ENCODE peak calls at places on chromosomes 5 and 9, in seven cellular contexts. F is esophagus squamous epithelium; A is activated CD8-positive, alpha-beta T cell treated with anti-CD3 and anti-CD28 coated beads for 36 hours; G is cardiac muscle cell; E is WTC11; L is vagina; B is natural killer cell. O is an unnamed sample.

GRCh38 chr9:122036988-122037387 is 56.1 kb downstream of the TTLL11 start:
- DNase-seq in F (no peak), A (no peak), G (no peak), E (no peak), L (no peak), B (no peak), O (no peak)

GRCh38 chr5:41610402-41610801 is 100.0 kb upstream of the PLCXD3 start:
- DNase-seq in F (no peak), A (no peak), G (no peak), E (no peak), L (no peak), B (no peak), O (no peak)

GRCh38 chr5:55021465-55021864 is 2.6 kb upstream of the GZMK start:
- DNase-seq in F (no peak), A (no peak), G (no peak), E (no peak), L (no peak), B (no peak), O (no peak)

GRCh38 chr9:69946800-69947437 is 96.7 kb upstream of the MAMDC2 start:
- DNase-seq in F (no peak), A (no peak), G (no peak), E (no peak), L (no peak), B (no peak), O (peak)

GRCh38 chr9:127697575-127697974 is 9.2 kb upstream of the CFAP157 start:
- DNase-seq in F (no peak), A (no peak), G (no peak), E (no peak), L (no peak), B (no peak), O (no peak)

GRCh38 chr5:54229041-54229780 is 81.2 kb downstream of the ARL15 start:
- DNase-seq in F (no peak), A (peak), G (peak), E (peak), L (no peak), B (peak), O (no peak)

GRCh38 chr9:4010309-4010708 is 289.6 kb downstream of the GLIS3 start:
- DNase-seq in F (no peak), A (no peak), G (no peak), E (no peak), L (no peak), B (no peak), O (no peak)

GRCh38 chr9:37952731-37953130 is 48.8 kb upstream of the SLC25A51 start:
- DNase-seq in F (no peak), A (no peak), G (no peak), E (no peak), L (no peak), B (no peak), O (no peak)

GRCh38 chr9:114303977-114304376 is 18.9 kb upstream of the ORM1 start:
- DNase-seq in F (no peak), A (no peak), G (no peak), E (peak), L (peak), B (no peak), O (no peak)

GRCh38 chr5:138105709-138106108 is 21.9 kb downstream of the WNT8A start:
- DNase-seq in F (no peak), A (no peak), G (no peak), E (no peak), L (no peak), B (no peak), O (no peak)

GRCh38 chr5:37626266-37626665 is 213.6 kb downstream of the GDNF start:
- DNase-seq in F (no peak), A (no peak), G (no peak), E (no peak), L (no peak), B (no peak), O (no peak)

GRCh38 chr5:119541716-119542115 is 87.6 kb upstream of the FAM170A start:
- DNase-seq in F (no peak), A (no peak), G (no peak), E (no peak), L (no peak), B (no peak), O (no peak)

DNA sequence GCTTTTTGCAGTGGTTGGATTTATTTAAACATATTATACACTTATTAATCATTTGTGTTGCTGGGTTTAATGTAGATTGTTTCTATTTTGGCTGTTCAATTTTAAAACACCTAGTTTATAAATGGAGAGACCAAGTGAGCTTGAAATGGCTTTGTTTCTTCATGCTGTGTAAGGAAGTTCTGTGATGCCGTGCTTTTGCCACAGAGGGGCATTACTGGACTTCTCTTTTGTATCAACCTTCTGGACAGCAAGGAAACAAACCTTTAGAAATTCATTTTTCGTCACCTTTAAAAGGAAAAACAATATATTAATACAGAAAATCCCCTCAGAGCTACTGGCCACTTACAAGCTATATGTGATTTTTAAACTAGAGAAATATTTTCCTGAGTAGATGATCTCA is 81.9 kb downstream of the DMRTA1 start:
- DNase-seq in F (no peak), A (no peak), G (peak), E (no peak), L (no peak), B (no peak), O (no peak)
- TF ChIP-seq CTCF in F (no peak), A (no peak), G (no peak), E (no peak), L (no peak), B (no peak), O (no peak)

GRCh38 chr9:84966876-84967830 is 297.6 kb downstream of the NTRK2 start:
- DNase-seq in F (no peak), A (no peak), G (peak), E (peak), L (no peak), B (no peak), O (no peak)
- TF ChIP-seq CTCF in F (no peak), A (no peak), G (no peak), E (peak), L (no peak), B (no peak), O (no peak)

GRCh38 chr9:16044116-16044881 is 491.5 kb downstream of the CCDC171 start:
- DNase-seq in F (no peak), A (no peak), G (no peak), E (no peak), L (peak), B (no peak), O (no peak)

GRCh38 chr9:16033921-16034320 is 481.1 kb downstream of the CCDC171 start:
- DNase-seq in F (no peak), A (no peak), G (no peak), E (no peak), L (peak), B (no peak), O (no peak)

GRCh38 chr9:16039988-16040761 is 487.3 kb downstream of the CCDC171 start:
- DNase-seq in F (no peak), A (no peak), G (peak), E (peak), L (peak), B (no peak), O (no peak)

GRCh38 chr9:16039103-16039987 is 486.5 kb downstream of the CCDC171 start:
- DNase-seq in F (no peak), A (peak), G (peak), E (peak), L (no peak), B (no peak), O (no peak)
- TF ChIP-seq CTCF in F (no peak), A (no peak), G (peak), E (peak), L (no peak), B (no peak), O (peak)

DNA sequence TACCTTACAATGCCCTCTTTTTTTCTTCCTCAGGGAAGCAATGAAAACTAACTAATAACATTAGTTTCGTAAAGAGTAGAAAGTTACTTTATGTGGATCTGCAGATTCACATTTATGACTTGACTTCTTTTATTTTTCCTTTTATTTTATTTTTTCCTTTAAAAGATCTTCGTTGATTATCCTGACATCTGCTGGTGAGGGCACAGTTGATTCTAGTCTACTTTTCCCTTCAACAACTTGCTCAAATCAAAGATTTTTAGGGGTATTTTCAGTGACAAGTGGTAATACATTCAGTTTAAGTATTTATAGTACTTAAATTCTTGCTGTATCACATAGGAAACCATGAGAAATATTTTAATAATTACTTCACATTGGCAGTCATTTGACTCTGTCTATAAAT is 4.9 kb downstream of the EDIL3 start:
- DNase-seq in F (no peak), A (no peak), G (no peak), E (no peak), L (no peak), B (no peak), O (no peak)
- TF ChIP-seq CTCF in F (no peak), A (no peak), G (peak), E (no peak), L (no peak), B (no peak), O (no peak)